ENCODE peak calls at places on chromosomes 6 and 20, in six cellular contexts. Y is PC-3, S is GM23248, Q is keratinocyte, P is A549, W is IMR-90. N is an unnamed sample.

GRCh38 chr6:92979281-92979680 is 440.1 kb downstream of the EPHA7 start:
- DNase-seq in Q (no peak), W (no peak), Y (no peak), S (no peak), P (no peak), N (no peak)

GRCh38 chr6:68689910-68690309 is 54.8 kb downstream of the ADGRB3 start:
- DNase-seq in Q (no peak), W (no peak), P (no peak), Y (no peak), S (no peak), N (no peak)

GRCh38 chr6:28207244-28208179 is 17.6 kb upstream of the ZSCAN9 start:
- DNase-seq in S (peak; percentile 66), P (no peak), W (peak; percentile 34), Q (no peak), Y (no peak), N (peak; percentile 15)

GRCh38 chr20:49886571-49887203 is 28.6 kb downstream of the SPATA2 start:
- DNase-seq in W (no peak), S (no peak), P (no peak), Y (no peak), Q (no peak), N (no peak)

GRCh38 chr6:162019311-162019710 is 708.3 kb downstream of the PRKN start:
- DNase-seq in W (no peak), Y (no peak), S (no peak), Q (no peak), P (no peak), N (no peak)

GRCh38 chr20:31565699-31566331 is 39.3 kb upstream of the ID1 start:
- DNase-seq in P (no peak), W (no peak), Y (peak; percentile 39), S (no peak), Q (peak; percentile 93), N (peak; percentile 96)

GRCh38 chr6:30740993-30741784 is 1.3 kb downstream of the FLOT1 start:
- DNase-seq in Y (peak; percentile 36), W (peak; percentile 45), S (peak; percentile 55), Q (no peak), P (no peak), N (no peak)

GRCh38 chr20:3785240-3786125 is 1.1 kb downstream of the CENPB start:
- DNase-seq in S (peak; percentile 61), P (no peak), Y (peak; percentile 36), Q (no peak), W (no peak), N (no peak)

GRCh38 chr6:7156666-7157278 is 49.0 kb downstream of the RREB1 start:
- DNase-seq in Q (peak; percentile 52), S (peak; percentile 94), P (no peak), Y (peak; percentile 70), W (peak; percentile 75), N (no peak)

GRCh38 chr6:25026723-25027122 is 91.0 kb upstream of the RIPOR2 start:
- DNase-seq in W (no peak), S (no peak), Y (no peak), Q (no peak), P (no peak), N (no peak)

GRCh38 chr20:35598476-35598875 is 17.2 kb upstream of the SPAG4 start:
- DNase-seq in P (no peak), W (no peak), S (no peak), Q (no peak), Y (no peak), N (no peak)

GRCh38 chr6:152863618-152864326 is 113.2 kb downstream of the VIP start:
- DNase-seq in P (peak; percentile 12), W (peak; percentile 74), S (peak; percentile 75), Q (peak; percentile 4), Y (peak; percentile 74), N (peak; percentile 51)

GRCh38 chr6:116370328-116370716 is 425 bp upstream of the DSE start:
- DNase-seq in P (peak; percentile 31), Y (no peak), S (no peak), Q (no peak), W (no peak), N (no peak)

GRCh38 chr6:163490826-163491577 is 76.5 kb downstream of the QKI start:
- DNase-seq in P (peak; percentile 5), S (peak; percentile 22), Y (peak; percentile 77), Q (no peak), W (peak; percentile 61), N (peak; percentile 9)

GRCh38 chr6:81766482-81767069 is 14.1 kb upstream of the TENT5A start:
- DNase-seq in W (peak; percentile 93), Y (peak; percentile 82), P (no peak), Q (no peak), S (peak; percentile 79), N (peak; percentile 76)

GRCh38 chr6:129605962-129606361 is 104.0 kb downstream of the ARHGAP18 start:
- DNase-seq in P (no peak), Q (no peak), W (no peak), S (no peak), Y (no peak), N (no peak)

GRCh38 chr6:142718667-142719191 is 226.2 kb downstream of the HIVEP2 start:
- DNase-seq in Q (no peak), Y (no peak), S (no peak), P (no peak), W (no peak), N (no peak)

GRCh38 chr20:38805502-38805957 is at the start of gene PPP1R16B:
- DNase-seq in P (peak; percentile 26), Q (no peak), Y (no peak), W (no peak), S (peak; percentile 32), N (no peak)

GRCh38 chr20:6095409-6095808 is 27.4 kb downstream of the FERMT1 start:
- DNase-seq in W (no peak), Q (no peak), P (no peak), S (no peak), Y (no peak), N (no peak)
- H3K4me2 ChIP-seq in W (no peak overlapping the region), Q (no peak overlapping the region), P (no peak overlapping the region), S (no peak overlapping the region), Y (no peak overlapping the region), N (no peak overlapping the region)

GRCh38 chr20:62511915-62512610 is 36.3 kb upstream of the GATA5 start:
- DNase-seq in P (no peak), W (no peak), Q (no peak), S (no peak), Y (no peak), N (no peak)
- H3K4me1 ChIP-seq in P (no peaks in the 10 kb centered on the region), W (no peaks in the 10 kb centered on the region), Q (no peaks in the 10 kb centered on the region), S (no peaks in the 10 kb centered on the region), Y (no peaks in the 10 kb centered on the region), N (no peaks in the 10 kb centered on the region)

GRCh38 chr20:62806383-62807050 is 1.9 kb downstream of the OGFR start:
- DNase-seq in Y (no peak), S (no peak), W (no peak), Q (no peak), P (no peak), N (no peak)

GRCh38 chr20:62809530-62810428 is 5.1 kb downstream of the OGFR start:
- DNase-seq in S (no peak), P (no peak), Y (no peak), W (no peak), Q (no peak), N (no peak)

GRCh38 chr20:62805711-62806382 is 1.2 kb downstream of the OGFR start:
- DNase-seq in S (no peak), P (no peak), W (no peak), Y (no peak), Q (no peak), N (no peak)

GRCh38 chr20:62808211-62808865 is 3.7 kb downstream of the OGFR start:
- DNase-seq in P (peak; percentile 83), Y (peak; percentile 66), S (peak; percentile 72), W (peak; percentile 48), Q (no peak), N (no peak)

DNA sequence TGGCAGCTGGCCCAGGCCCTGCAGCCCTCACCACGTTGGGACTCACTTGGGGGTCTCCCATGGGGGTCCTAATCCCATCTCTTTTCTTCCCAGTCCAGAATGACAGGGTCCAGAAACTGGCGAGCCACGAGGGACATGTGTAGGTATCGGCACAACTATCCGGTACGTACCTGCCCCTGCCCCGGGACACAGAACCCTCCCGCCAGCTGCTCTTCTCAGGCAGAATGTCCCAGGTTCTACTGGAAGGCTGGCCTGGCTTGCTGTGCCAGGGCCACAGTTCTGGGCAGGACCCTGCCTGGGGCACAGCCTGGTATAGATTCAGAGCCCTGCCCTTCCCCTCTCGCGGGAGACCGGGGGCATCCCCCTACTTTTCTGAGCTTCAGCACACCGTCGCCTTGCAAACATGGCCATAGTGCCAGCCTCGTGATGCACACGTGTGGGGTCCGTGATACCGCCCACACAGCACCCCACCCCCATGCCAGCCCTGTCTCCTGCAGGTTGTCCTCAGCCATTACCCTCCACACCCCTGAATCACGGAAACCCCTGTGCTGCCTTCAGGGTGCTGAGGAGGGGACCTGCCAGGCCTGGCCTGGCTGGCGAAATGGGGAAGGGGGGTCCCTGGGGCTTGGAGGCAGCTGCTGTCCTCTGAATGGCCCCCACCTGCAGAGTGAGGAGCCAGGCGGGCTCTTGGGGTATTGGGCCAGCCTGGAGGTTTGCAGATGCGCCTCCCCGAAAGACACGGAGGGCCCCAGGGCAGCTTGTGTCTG is 3.0 kb downstream of the OGFR start:
- DNase-seq in P (no peak), Y (no peak), S (no peak), W (no peak), Q (no peak), N (no peak)
- H3K4me2 ChIP-seq in P (no peak overlapping the region), Y (peak overlapping the region; percentile 99), S (no peak overlapping the region), W (no peak overlapping the region), Q (no peak overlapping the region), N (no peak overlapping the region)

GRCh38 chr20:44428174-44429016 is 47.3 kb upstream of the TTPAL start:
- DNase-seq in Y (no peak), W (no peak), S (no peak), P (no peak), Q (no peak), N (peak; percentile 45)

GRCh38 chr20:44429017-44429339 is 46.7 kb upstream of the TTPAL start:
- DNase-seq in W (no peak), P (no peak), Y (no peak), Q (no peak), S (peak; percentile 20), N (no peak)

GRCh38 chr20:44425923-44426322 is 49.8 kb upstream of the TTPAL start:
- DNase-seq in S (no peak), Q (no peak), P (no peak), Y (no peak), W (no peak), N (no peak)

GRCh38 chr20:44427804-44428173 is 47.9 kb upstream of the TTPAL start:
- DNase-seq in Y (no peak), W (no peak), S (no peak), Q (no peak), P (no peak), N (no peak)

DNA sequence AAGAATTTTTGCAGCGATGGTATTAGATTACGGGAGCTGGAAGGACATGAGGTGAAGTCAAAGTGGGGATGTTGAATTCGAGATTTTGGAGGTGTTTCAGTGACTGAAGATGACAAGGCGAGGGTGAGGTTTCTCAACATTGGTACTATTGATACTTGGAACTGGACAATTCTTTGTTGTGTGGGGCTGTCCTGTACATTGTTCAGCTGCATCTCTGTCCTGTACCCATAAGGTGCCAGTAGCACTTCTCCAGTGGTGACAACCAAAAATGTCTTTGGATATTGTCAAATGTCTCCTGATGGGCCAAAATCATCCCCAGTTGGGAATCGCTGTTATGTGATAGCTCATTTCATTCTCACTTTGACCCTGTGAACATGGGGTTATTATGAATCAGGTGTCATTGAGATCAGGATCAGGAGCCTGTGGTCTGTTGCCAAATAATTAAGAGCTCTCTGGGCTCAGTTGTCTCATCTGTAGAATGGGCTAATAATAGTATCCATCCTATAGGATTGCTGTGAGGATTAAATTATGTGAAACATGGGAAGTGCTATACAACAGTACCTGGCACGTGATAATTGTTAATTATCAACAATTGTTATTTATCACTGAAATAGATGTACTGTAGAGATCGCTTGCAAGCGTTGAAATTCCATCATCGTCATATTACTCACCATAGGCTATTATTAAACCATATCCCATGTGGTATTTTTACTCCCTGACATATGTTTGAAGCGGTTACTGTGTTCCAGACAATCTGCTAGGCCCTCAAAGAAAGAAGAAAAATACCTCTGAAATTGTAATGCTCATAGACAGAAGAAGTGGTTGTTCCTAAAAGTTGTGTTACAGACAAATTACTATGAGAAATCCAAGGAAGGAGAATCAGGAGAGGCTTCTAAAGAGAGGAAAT is 48.5 kb upstream of the TTPAL start:
- DNase-seq in W (no peak), Y (no peak), S (no peak), P (no peak), Q (no peak), N (no peak)
- H3K4me1 ChIP-seq in W (no peaks in the 10 kb centered on the region), Y (peaks cover 2% of the 10 kb centered on the region), S (peaks cover 2% of the 10 kb centered on the region), P (peaks cover under 1% of the 10 kb centered on the region), Q (peaks cover 11% of the 10 kb centered on the region), N (peaks cover 7% of the 10 kb centered on the region)

N was measured in mammary epithelial cell.